ENCODE peak calls at places on chromosomes 12 and 14, in six cellular contexts. One of them, this sample, is unnamed.

GRCh38 chr12:94242871-94243270 is 94.5 kb downstream of the PLXNC1 start:
- DNase-seq in HFF-Myc: no peak
- DNase-seq in thoracic aorta: no peak
- DNase-seq in GM23338: no peak
- DNase-seq in AG09309: no peak
- DNase-seq in nephron progenitor cell: no peak
- DNase-seq in this sample: no peak

GRCh38 chr14:68297871-68298468 is 478.4 kb downstream of the RAD51B start:
- DNase-seq in AG09309: no peak
- DNase-seq in nephron progenitor cell: no peak
- DNase-seq in thoracic aorta: no peak
- DNase-seq in HFF-Myc: no peak
- DNase-seq in GM23338: peak
- DNase-seq in this sample: no peak

GRCh38 chr12:121060149-121061001 is 21.3 kb upstream of the OASL start:
- DNase-seq in AG09309: no peak
- DNase-seq in thoracic aorta: no peak
- DNase-seq in GM23338: peak
- DNase-seq in nephron progenitor cell: no peak
- DNase-seq in HFF-Myc: peak
- DNase-seq in this sample: peak

GRCh38 chr14:82872494-82872893 is 1338.8 kb upstream of the SEL1L start:
- DNase-seq in GM23338: peak
- DNase-seq in thoracic aorta: no peak
- DNase-seq in HFF-Myc: no peak
- DNase-seq in AG09309: no peak
- DNase-seq in nephron progenitor cell: peak
- DNase-seq in this sample: no peak

GRCh38 chr14:69138189-69138535 is 14.8 kb downstream of the DCAF5 start:
- DNase-seq in nephron progenitor cell: no peak
- DNase-seq in AG09309: no peak
- DNase-seq in thoracic aorta: no peak
- DNase-seq in HFF-Myc: no peak
- DNase-seq in GM23338: no peak
- DNase-seq in this sample: peak

GRCh38 chr12:15852383-15852782 is 29.8 kb upstream of the STRAP start:
- DNase-seq in HFF-Myc: no peak
- DNase-seq in nephron progenitor cell: no peak
- DNase-seq in GM23338: no peak
- DNase-seq in thoracic aorta: no peak
- DNase-seq in AG09309: peak
- DNase-seq in this sample: peak

GRCh38 chr12:62192486-62193250 is 67.5 kb upstream of the USP15 start:
- DNase-seq in nephron progenitor cell: peak
- DNase-seq in AG09309: peak
- DNase-seq in GM23338: peak
- DNase-seq in HFF-Myc: peak
- DNase-seq in thoracic aorta: no peak
- DNase-seq in this sample: peak

GRCh38 chr12:65657635-65658034 is 166.6 kb upstream of the HMGA2 start:
- DNase-seq in AG09309: no peak
- DNase-seq in GM23338: no peak
- DNase-seq in nephron progenitor cell: no peak
- DNase-seq in thoracic aorta: no peak
- DNase-seq in HFF-Myc: no peak
- DNase-seq in this sample: no peak

GRCh38 chr12:123085730-123086487 is 65.0 kb downstream of the PITPNM2 start:
- DNase-seq in AG09309: no peak
- DNase-seq in nephron progenitor cell: no peak
- DNase-seq in thoracic aorta: peak
- DNase-seq in GM23338: no peak
- DNase-seq in HFF-Myc: no peak
- DNase-seq in this sample: no peak

GRCh38 chr12:121688966-121689365 is 19.5 kb upstream of the MORN3 start:
- DNase-seq in GM23338: no peak
- DNase-seq in nephron progenitor cell: no peak
- DNase-seq in thoracic aorta: no peak
- DNase-seq in HFF-Myc: no peak
- DNase-seq in AG09309: no peak
- DNase-seq in this sample: no peak

GRCh38 chr14:66109426-66109825 is 376.7 kb upstream of the CCDC196 start:
- DNase-seq in GM23338: peak
- DNase-seq in AG09309: no peak
- DNase-seq in HFF-Myc: no peak
- DNase-seq in nephron progenitor cell: no peak
- DNase-seq in thoracic aorta: no peak
- DNase-seq in this sample: no peak

GRCh38 chr14:91038439-91038838 is 22.0 kb downstream of the RPS6KA5 start:
- DNase-seq in thoracic aorta: no peak
- DNase-seq in nephron progenitor cell: no peak
- DNase-seq in GM23338: no peak
- DNase-seq in HFF-Myc: no peak
- DNase-seq in AG09309: peak
- DNase-seq in this sample: no peak

GRCh38 chr12:49515266-49515665 is 23.6 kb upstream of the KCNH3 start:
- DNase-seq in GM23338: no peak
- DNase-seq in AG09309: peak
- DNase-seq in HFF-Myc: peak
- DNase-seq in nephron progenitor cell: no peak
- DNase-seq in thoracic aorta: no peak
- DNase-seq in this sample: peak

GRCh38 chr14:80521456-80521855 is 310.2 kb upstream of the DIO2 start:
- DNase-seq in AG09309: no peak
- DNase-seq in HFF-Myc: no peak
- DNase-seq in thoracic aorta: no peak
- DNase-seq in GM23338: no peak
- DNase-seq in nephron progenitor cell: no peak
- DNase-seq in this sample: no peak

GRCh38 chr12:132282950-132283771 is 46.2 kb downstream of the GALNT9 start:
- DNase-seq in GM23338: peak
- DNase-seq in AG09309: no peak
- DNase-seq in thoracic aorta: no peak
- DNase-seq in nephron progenitor cell: peak
- DNase-seq in HFF-Myc: no peak
- DNase-seq in this sample: no peak

GRCh38 chr14:56390859-56391258 is 188.7 kb upstream of the TMEM260 start:
- DNase-seq in HFF-Myc: no peak
- DNase-seq in thoracic aorta: no peak
- DNase-seq in nephron progenitor cell: no peak
- DNase-seq in GM23338: peak
- DNase-seq in AG09309: no peak
- DNase-seq in this sample: no peak

GRCh38 chr12:92226961-92227360 is 81.3 kb upstream of the BTG1 start:
- DNase-seq in GM23338: no peak
- DNase-seq in nephron progenitor cell: no peak
- DNase-seq in AG09309: no peak
- DNase-seq in HFF-Myc: no peak
- DNase-seq in thoracic aorta: no peak
- DNase-seq in this sample: no peak

GRCh38 chr12:25058619-25059018 is 109.7 kb upstream of the BCAT1 start:
- DNase-seq in thoracic aorta: no peak
- DNase-seq in nephron progenitor cell: no peak
- DNase-seq in HFF-Myc: no peak
- DNase-seq in GM23338: no peak
- DNase-seq in AG09309: no peak
- DNase-seq in this sample: no peak

GRCh38 chr12:30979371-30980259 is 53.1 kb downstream of the TSPAN11 start:
- DNase-seq in thoracic aorta: no peak
- DNase-seq in AG09309: no peak
- DNase-seq in GM23338: no peak
- DNase-seq in nephron progenitor cell: no peak
- DNase-seq in HFF-Myc: no peak
- DNase-seq in this sample: no peak

DNA sequence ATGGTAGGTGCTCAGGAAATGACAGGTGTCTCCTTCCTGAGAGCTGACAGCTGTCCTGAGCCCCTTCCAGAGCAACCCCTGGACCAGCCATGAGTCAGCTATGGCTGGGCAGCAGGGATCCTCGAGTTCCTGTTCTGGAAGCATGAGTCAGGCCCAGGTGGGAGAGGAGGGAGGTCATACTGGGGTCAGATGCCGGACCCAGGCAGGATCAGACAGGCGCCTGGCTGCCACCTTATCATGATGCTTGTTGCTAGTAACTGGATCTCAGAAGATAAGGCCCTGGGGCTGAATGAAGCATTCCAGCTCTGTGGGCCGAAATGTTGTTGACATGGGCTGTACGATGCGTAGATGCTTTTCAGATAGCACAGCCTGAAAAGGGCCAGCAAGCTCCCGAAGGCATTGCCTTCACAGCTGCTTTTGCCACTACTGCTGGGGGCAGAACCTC is 17.4 kb upstream of the KRT7 start:
- DNase-seq in nephron progenitor cell: no peak
- DNase-seq in GM23338: no peak
- DNase-seq in HFF-Myc: no peak
- DNase-seq in AG09309: no peak
- DNase-seq in thoracic aorta: no peak
- DNase-seq in this sample: no peak
- TF ChIP-seq CTCF in nephron progenitor cell: no peak
- TF ChIP-seq CTCF in GM23338: no peak
- TF ChIP-seq CTCF in HFF-Myc: no peak
- TF ChIP-seq CTCF in AG09309: no peak
- TF ChIP-seq CTCF in thoracic aorta: no peak
- TF ChIP-seq CTCF in this sample: no peak

DNA sequence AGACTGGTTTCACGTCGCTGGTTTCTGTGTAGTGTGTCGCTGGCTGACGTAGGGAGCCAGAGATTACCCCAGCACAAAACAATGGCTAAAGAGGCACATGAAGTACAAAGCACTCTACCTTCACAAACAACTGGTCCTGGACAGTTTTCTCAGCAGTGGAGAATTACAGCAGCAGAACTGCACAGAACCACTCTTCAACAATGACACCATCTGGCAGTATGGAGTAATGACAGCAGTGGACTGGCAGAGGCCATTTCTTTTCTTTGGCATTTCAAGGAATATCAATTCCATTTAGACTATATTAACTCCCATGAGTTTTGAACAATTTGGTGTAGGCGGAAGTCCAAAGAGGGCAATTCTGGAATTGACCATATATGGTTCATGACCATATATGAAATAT is 1074.1 kb downstream of the AACS start:
- DNase-seq in HFF-Myc: no peak
- DNase-seq in thoracic aorta: no peak
- DNase-seq in GM23338: no peak
- DNase-seq in AG09309: no peak
- DNase-seq in nephron progenitor cell: no peak
- DNase-seq in this sample: no peak
- TF ChIP-seq CTCF in HFF-Myc: no peak
- TF ChIP-seq CTCF in thoracic aorta: no peak
- TF ChIP-seq CTCF in GM23338: peak
- TF ChIP-seq CTCF in AG09309: peak
- TF ChIP-seq CTCF in nephron progenitor cell: peak
- TF ChIP-seq CTCF in this sample: no peak

GRCh38 chr14:88551094-88551870 is 3.5 kb downstream of the PTPN21 start:
- DNase-seq in nephron progenitor cell: peak
- DNase-seq in HFF-Myc: peak
- DNase-seq in GM23338: peak
- DNase-seq in thoracic aorta: no peak
- DNase-seq in AG09309: peak
- DNase-seq in this sample: peak
- TF ChIP-seq CTCF in nephron progenitor cell: no peak
- TF ChIP-seq CTCF in HFF-Myc: peak
- TF ChIP-seq CTCF in GM23338: no peak
- TF ChIP-seq CTCF in thoracic aorta: peak
- TF ChIP-seq CTCF in AG09309: peak
- TF ChIP-seq CTCF in this sample: peak

DNA sequence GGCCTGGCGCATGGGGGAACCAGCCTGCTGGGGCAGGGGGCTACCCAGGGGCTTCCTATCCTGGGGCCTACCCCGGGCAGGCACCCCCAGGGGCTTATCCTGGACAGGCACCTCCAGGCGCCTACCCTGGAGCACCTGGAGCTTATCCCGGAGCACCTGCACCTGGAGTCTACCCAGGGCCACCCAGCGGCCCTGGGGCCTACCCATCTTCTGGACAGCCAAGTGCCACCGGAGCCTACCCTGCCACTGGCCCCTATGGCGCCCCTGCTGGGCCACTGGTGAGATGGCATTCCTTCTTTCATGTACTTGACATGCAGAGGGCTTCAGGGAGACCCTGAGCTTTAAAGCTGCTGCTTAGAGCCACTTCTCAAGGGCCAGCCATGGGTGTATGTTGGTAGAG is 9.0 kb downstream of the LGALS3 start:
- DNase-seq in nephron progenitor cell: no peak
- DNase-seq in AG09309: no peak
- DNase-seq in HFF-Myc: no peak
- DNase-seq in GM23338: peak
- DNase-seq in thoracic aorta: no peak
- DNase-seq in this sample: no peak
- TF ChIP-seq CTCF in nephron progenitor cell: peak
- TF ChIP-seq CTCF in AG09309: peak
- TF ChIP-seq CTCF in HFF-Myc: peak
- TF ChIP-seq CTCF in GM23338: peak
- TF ChIP-seq CTCF in thoracic aorta: no peak
- TF ChIP-seq CTCF in this sample: peak

GRCh38 chr12:8622681-8623080 is 10.0 kb upstream of the AICDA start:
- DNase-seq in AG09309: no peak
- DNase-seq in nephron progenitor cell: no peak
- DNase-seq in thoracic aorta: no peak
- DNase-seq in HFF-Myc: no peak
- DNase-seq in GM23338: no peak
- DNase-seq in this sample: no peak
- TF ChIP-seq CTCF in AG09309: no peak
- TF ChIP-seq CTCF in nephron progenitor cell: no peak
- TF ChIP-seq CTCF in thoracic aorta: no peak
- TF ChIP-seq CTCF in HFF-Myc: no peak
- TF ChIP-seq CTCF in GM23338: no peak
- TF ChIP-seq CTCF in this sample: no peak

DNA sequence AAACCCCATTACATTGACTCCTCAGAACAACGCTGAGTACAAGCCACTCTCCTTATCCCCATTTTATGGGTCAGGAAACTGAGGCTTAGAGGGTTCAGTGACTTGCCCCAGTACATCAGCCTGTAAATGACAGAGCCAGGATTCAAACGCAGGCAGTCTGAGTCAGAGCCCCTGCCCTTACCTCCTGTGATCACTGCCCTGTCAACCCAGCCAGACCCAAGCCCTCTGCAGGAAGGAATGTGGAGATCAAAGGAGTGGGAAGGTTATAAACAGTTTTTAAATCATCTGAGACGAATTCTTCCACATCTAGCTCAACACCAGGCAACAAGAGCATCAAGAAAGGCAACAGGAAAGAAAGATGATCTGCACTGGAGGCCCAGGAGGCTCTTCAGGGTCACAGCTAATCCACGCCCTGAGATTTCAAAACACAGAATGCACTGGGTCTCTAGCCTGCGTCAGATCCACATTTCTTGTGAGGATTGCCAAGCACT is 38.5 kb downstream of the SPTB start:
- DNase-seq in HFF-Myc: peak
- DNase-seq in AG09309: no peak
- DNase-seq in thoracic aorta: no peak
- DNase-seq in GM23338: peak
- DNase-seq in nephron progenitor cell: peak
- DNase-seq in this sample: peak
- TF ChIP-seq CTCF in HFF-Myc: peak
- TF ChIP-seq CTCF in AG09309: peak
- TF ChIP-seq CTCF in thoracic aorta: no peak
- TF ChIP-seq CTCF in GM23338: peak
- TF ChIP-seq CTCF in nephron progenitor cell: peak
- TF ChIP-seq CTCF in this sample: peak

GRCh38 chr12:29427964-29428363 is 47.0 kb upstream of the ERGIC2 start:
- DNase-seq in GM23338: peak
- DNase-seq in thoracic aorta: no peak
- DNase-seq in nephron progenitor cell: no peak
- DNase-seq in HFF-Myc: no peak
- DNase-seq in AG09309: no peak
- DNase-seq in this sample: no peak
- TF ChIP-seq CTCF in GM23338: peak
- TF ChIP-seq CTCF in thoracic aorta: no peak
- TF ChIP-seq CTCF in nephron progenitor cell: peak
- TF ChIP-seq CTCF in HFF-Myc: no peak
- TF ChIP-seq CTCF in AG09309: peak
- TF ChIP-seq CTCF in this sample: no peak

GRCh38 chr14:89787525-89787924 is 167.0 kb downstream of the EFCAB11 start:
- DNase-seq in nephron progenitor cell: no peak
- DNase-seq in GM23338: no peak
- DNase-seq in AG09309: peak
- DNase-seq in thoracic aorta: no peak
- DNase-seq in HFF-Myc: no peak
- DNase-seq in this sample: no peak
- TF ChIP-seq CTCF in nephron progenitor cell: no peak
- TF ChIP-seq CTCF in GM23338: no peak
- TF ChIP-seq CTCF in AG09309: no peak
- TF ChIP-seq CTCF in thoracic aorta: no peak
- TF ChIP-seq CTCF in HFF-Myc: no peak
- TF ChIP-seq CTCF in this sample: no peak

This sample was measured in AG09319.